ENCODE peak calls at places on chromosomes 6 and 20, in five cellular contexts. One of them, this sample, is unnamed.

GRCh38 chr20:46114449-46114848 is 3.7 kb upstream of the CD40 start:
- DNase-seq in SK-N-SH: no peak
- DNase-seq in HepG2: no peak
- DNase-seq in K562: no peak
- DNase-seq in GM12878: no peak
- DNase-seq in this sample: no peak

GRCh38 chr6:148932731-148933130 is 185.9 kb downstream of the UST start:
- DNase-seq in SK-N-SH: no peak
- DNase-seq in HepG2: no peak
- DNase-seq in K562: no peak
- DNase-seq in GM12878: no peak
- DNase-seq in this sample: no peak

GRCh38 chr6:53369876-53370515 is 21.2 kb upstream of the ELOVL5 start:
- DNase-seq in SK-N-SH: no peak
- DNase-seq in HepG2: no peak
- DNase-seq in K562: no peak
- DNase-seq in GM12878: no peak
- DNase-seq in this sample: no peak

GRCh38 chr20:23331951-23332350 is 18.6 kb upstream of the NXT1 start:
- DNase-seq in SK-N-SH: no peak
- DNase-seq in HepG2: no peak
- DNase-seq in K562: no peak
- DNase-seq in GM12878: no peak
- DNase-seq in this sample: no peak

GRCh38 chr6:134342211-134342610 is 24.3 kb upstream of the SGK1 start:
- DNase-seq in SK-N-SH: no peak
- DNase-seq in HepG2: no peak
- DNase-seq in K562: no peak
- DNase-seq in GM12878: no peak
- DNase-seq in this sample: no peak

GRCh38 chr6:97850458-97851218 is 567.6 kb upstream of the MMS22L start:
- DNase-seq in SK-N-SH: no peak
- DNase-seq in HepG2: no peak
- DNase-seq in K562: no peak
- DNase-seq in GM12878: no peak
- DNase-seq in this sample: peak; percentile 10

GRCh38 chr6:168513766-168514165 is 72.8 kb downstream of the SMOC2 start:
- DNase-seq in SK-N-SH: no peak
- DNase-seq in HepG2: no peak
- DNase-seq in K562: no peak
- DNase-seq in GM12878: no peak
- DNase-seq in this sample: no peak

GRCh38 chr20:25285856-25286798 is 38.2 kb downstream of the PYGB start:
- DNase-seq in SK-N-SH: no peak
- DNase-seq in HepG2: no peak
- DNase-seq in K562: no peak
- DNase-seq in GM12878: no peak
- DNase-seq in this sample: no peak

GRCh38 chr6:39280247-39280731 is 33.9 kb downstream of the KCNK17 start:
- DNase-seq in SK-N-SH: no peak
- DNase-seq in HepG2: no peak
- DNase-seq in K562: peak; percentile 42
- DNase-seq in GM12878: no peak
- DNase-seq in this sample: no peak

GRCh38 chr6:127860723-127861122 is 40.1 kb downstream of the THEMIS start:
- DNase-seq in SK-N-SH: no peak
- DNase-seq in HepG2: no peak
- DNase-seq in K562: no peak
- DNase-seq in GM12878: no peak
- DNase-seq in this sample: no peak

GRCh38 chr20:38878798-38879197 is 47.4 kb upstream of the FAM83D start:
- DNase-seq in SK-N-SH: no peak
- DNase-seq in HepG2: peak; percentile 28
- DNase-seq in K562: no peak
- DNase-seq in GM12878: no peak
- DNase-seq in this sample: peak; percentile 40

GRCh38 chr6:44237021-44237812 is 9.7 kb upstream of the HSP90AB1 start:
- DNase-seq in SK-N-SH: peak; percentile 86
- DNase-seq in HepG2: peak; percentile 98
- DNase-seq in K562: peak; percentile 79
- DNase-seq in GM12878: no peak
- DNase-seq in this sample: peak; percentile 67

GRCh38 chr6:16783952-16784351 is 22.7 kb upstream of the ATXN1 start:
- DNase-seq in SK-N-SH: no peak
- DNase-seq in HepG2: no peak
- DNase-seq in K562: no peak
- DNase-seq in GM12878: no peak
- DNase-seq in this sample: no peak

GRCh38 chr6:107571354-107571753 is 81.4 kb downstream of the SOBP start:
- DNase-seq in SK-N-SH: no peak
- DNase-seq in HepG2: no peak
- DNase-seq in K562: no peak
- DNase-seq in GM12878: no peak
- DNase-seq in this sample: no peak

GRCh38 chr20:18702736-18703135 is 110.8 kb upstream of the SCP2D1 start:
- DNase-seq in SK-N-SH: no peak
- DNase-seq in HepG2: no peak
- DNase-seq in K562: no peak
- DNase-seq in GM12878: no peak
- DNase-seq in this sample: no peak

GRCh38 chr20:61684583-61685235 is 381.0 kb downstream of the TAF4 start:
- DNase-seq in SK-N-SH: no peak
- DNase-seq in HepG2: no peak
- DNase-seq in K562: no peak
- DNase-seq in GM12878: no peak
- DNase-seq in this sample: no peak

GRCh38 chr6:31407699-31408098 is 4.3 kb downstream of the MICA start:
- DNase-seq in SK-N-SH: no peak
- DNase-seq in HepG2: no peak
- DNase-seq in K562: no peak
- DNase-seq in GM12878: no peak
- DNase-seq in this sample: no peak

GRCh38 chr20:60424267-60424904 is 466.2 kb downstream of the CDH26 start:
- DNase-seq in SK-N-SH: no peak
- DNase-seq in HepG2: no peak
- DNase-seq in K562: no peak
- DNase-seq in GM12878: no peak
- DNase-seq in this sample: no peak

GRCh38 chr6:16409531-16410441 is 171.4 kb downstream of the GMPR start:
- DNase-seq in SK-N-SH: peak; percentile 72
- DNase-seq in HepG2: peak; percentile 45
- DNase-seq in K562: peak; percentile 53
- DNase-seq in GM12878: no peak
- DNase-seq in this sample: peak; percentile 49

GRCh38 chr6:11007715-11008608 is 36.1 kb downstream of the ELOVL2 start:
- DNase-seq in SK-N-SH: no peak
- DNase-seq in HepG2: peak; percentile 71
- DNase-seq in K562: no peak
- DNase-seq in GM12878: no peak
- DNase-seq in this sample: no peak

GRCh38 chr6:20117474-20117873 is 94.8 kb downstream of the MBOAT1 start:
- DNase-seq in SK-N-SH: no peak
- DNase-seq in HepG2: no peak
- DNase-seq in K562: no peak
- DNase-seq in GM12878: no peak
- DNase-seq in this sample: no peak

GRCh38 chr20:51562334-51563140 is 20.0 kb upstream of the NFATC2 start:
- DNase-seq in SK-N-SH: peak; percentile 82
- DNase-seq in HepG2: no peak
- DNase-seq in K562: peak; percentile 47
- DNase-seq in GM12878: no peak
- DNase-seq in this sample: peak; percentile 61

GRCh38 chr6:147974376-147974775 is 368.3 kb upstream of the SASH1 start:
- DNase-seq in SK-N-SH: no peak
- DNase-seq in HepG2: peak; percentile 18
- DNase-seq in K562: no peak
- DNase-seq in GM12878: no peak
- DNase-seq in this sample: no peak

GRCh38 chr20:8305449-8305978 is 173.4 kb downstream of the PLCB1 start:
- DNase-seq in SK-N-SH: peak; percentile 25
- DNase-seq in HepG2: peak; percentile 83
- DNase-seq in K562: peak; percentile 30
- DNase-seq in GM12878: peak; percentile 30
- DNase-seq in this sample: peak; percentile 63

GRCh38 chr6:113879186-113880096 is 22.3 kb downstream of the MARCKS start:
- DNase-seq in SK-N-SH: peak; percentile 56
- DNase-seq in HepG2: peak; percentile 67
- DNase-seq in K562: peak; percentile 44
- DNase-seq in GM12878: peak; percentile 47
- DNase-seq in this sample: peak; percentile 74

GRCh38 chr20:45732199-45732598 is 10.1 kb downstream of the SPINT4 start:
- DNase-seq in SK-N-SH: no peak
- DNase-seq in HepG2: no peak
- DNase-seq in K562: no peak
- DNase-seq in GM12878: no peak
- DNase-seq in this sample: no peak

GRCh38 chr6:109788687-109789086 is 97.6 kb downstream of the FIG4 start:
- DNase-seq in SK-N-SH: no peak
- DNase-seq in HepG2: no peak
- DNase-seq in K562: no peak
- DNase-seq in GM12878: no peak
- DNase-seq in this sample: no peak

GRCh38 chr6:50807035-50807434 is 11.6 kb upstream of the TFAP2B start:
- DNase-seq in SK-N-SH: no peak
- DNase-seq in HepG2: no peak
- DNase-seq in K562: no peak
- DNase-seq in GM12878: no peak
- DNase-seq in this sample: no peak

GRCh38 chr6:73657201-73657600 is 3.4 kb upstream of the SLC17A5 start:
- DNase-seq in SK-N-SH: no peak
- DNase-seq in HepG2: no peak
- DNase-seq in K562: no peak
- DNase-seq in GM12878: no peak
- DNase-seq in this sample: no peak

GRCh38 chr6:63058601-63059000 is 152.7 kb upstream of the FKBP1C start:
- DNase-seq in SK-N-SH: no peak
- DNase-seq in HepG2: no peak
- DNase-seq in K562: no peak
- DNase-seq in GM12878: no peak
- DNase-seq in this sample: no peak

GRCh38 chr6:148771212-148771601 is 24.4 kb downstream of the UST start:
- DNase-seq in SK-N-SH: no peak
- DNase-seq in HepG2: no peak
- DNase-seq in K562: no peak
- DNase-seq in GM12878: no peak
- DNase-seq in this sample: no peak

GRCh38 chr6:166454692-166455515 is 72.2 kb upstream of the MPC1 start:
- DNase-seq in SK-N-SH: no peak
- DNase-seq in HepG2: no peak
- DNase-seq in K562: no peak
- DNase-seq in GM12878: no peak
- DNase-seq in this sample: no peak

GRCh38 chr6:34158876-34159275 is 13.0 kb upstream of the GRM4 start:
- DNase-seq in SK-N-SH: no peak
- DNase-seq in HepG2: no peak
- DNase-seq in K562: no peak
- DNase-seq in GM12878: no peak
- DNase-seq in this sample: no peak

GRCh38 chr6:125584468-125584939 is 164.9 kb upstream of the HEY2 start:
- DNase-seq in SK-N-SH: no peak
- DNase-seq in HepG2: no peak
- DNase-seq in K562: no peak
- DNase-seq in GM12878: no peak
- DNase-seq in this sample: peak; percentile 78

GRCh38 chr6:2857580-2858337 is 16.1 kb upstream of the SERPINB1 start:
- DNase-seq in SK-N-SH: peak; percentile 70
- DNase-seq in HepG2: no peak
- DNase-seq in K562: peak; percentile 81
- DNase-seq in GM12878: peak; percentile 90
- DNase-seq in this sample: no peak
- TF ChIP-seq FOXM1 in SK-N-SH: no peak
- TF ChIP-seq FOXM1 in HepG2: no peak
- TF ChIP-seq FOXM1 in K562: no peak
- TF ChIP-seq FOXM1 in GM12878: peak; percentile 97
- TF ChIP-seq FOXM1 in this sample: no peak

DNA sequence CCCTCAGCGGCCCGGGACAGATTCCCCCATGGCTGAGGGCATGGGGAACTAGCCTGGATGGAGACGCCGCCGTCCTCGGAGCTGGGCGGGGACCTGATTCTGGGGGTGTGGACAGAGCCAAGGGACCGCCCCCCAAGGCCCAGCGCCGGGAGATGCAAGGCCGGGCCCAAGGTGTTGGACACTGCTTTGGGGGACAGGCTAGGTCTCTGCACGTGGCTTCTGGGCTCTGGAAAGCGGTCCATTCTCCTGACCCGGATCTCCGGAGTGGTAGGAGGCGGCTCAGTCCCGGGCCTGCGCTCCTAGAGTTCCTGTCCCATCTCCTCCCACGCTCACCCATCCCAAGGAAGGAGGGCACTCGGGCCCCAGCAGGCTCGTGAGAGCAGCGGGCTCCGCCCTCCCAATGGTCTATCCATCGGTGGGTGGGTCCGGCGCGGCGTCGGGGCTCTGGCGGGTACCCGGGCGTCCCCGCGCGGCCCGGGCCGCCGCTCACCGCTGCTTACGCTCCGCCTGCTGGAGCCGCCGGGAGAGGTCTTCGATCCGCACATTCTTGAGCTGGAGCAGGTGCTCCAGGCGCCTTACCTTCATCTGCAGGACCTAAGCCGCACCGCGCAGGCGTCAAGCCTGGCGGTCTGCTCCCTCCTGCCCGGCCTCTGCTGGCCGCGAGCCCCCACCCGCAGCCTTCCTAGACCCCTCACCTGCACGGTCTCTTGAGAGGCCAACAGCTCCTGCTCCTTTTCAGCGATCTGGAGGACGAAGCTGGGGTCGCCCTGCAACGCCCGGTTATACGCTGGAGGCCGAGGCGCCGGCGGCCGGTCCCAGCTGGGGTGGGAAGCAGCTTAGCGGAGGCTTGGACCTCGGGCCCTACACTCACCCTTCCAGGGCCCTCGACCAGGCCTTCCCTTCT is 3.3 kb downstream of the SPEF1 start:
- DNase-seq in SK-N-SH: peak; percentile 90
- DNase-seq in HepG2: no peak
- DNase-seq in K562: no peak
- DNase-seq in GM12878: no peak
- DNase-seq in this sample: no peak
- TF ChIP-seq FOXM1 in SK-N-SH: no peak
- TF ChIP-seq FOXM1 in HepG2: no peak
- TF ChIP-seq FOXM1 in K562: no peak
- TF ChIP-seq FOXM1 in GM12878: no peak
- TF ChIP-seq FOXM1 in this sample: no peak

GRCh38 chr6:156809034-156809433 is 31.9 kb downstream of the ARID1B start:
- DNase-seq in SK-N-SH: no peak
- DNase-seq in HepG2: no peak
- DNase-seq in K562: no peak
- DNase-seq in GM12878: peak; percentile 55
- DNase-seq in this sample: no peak
- TF ChIP-seq FOXM1 in SK-N-SH: no peak
- TF ChIP-seq FOXM1 in HepG2: no peak
- TF ChIP-seq FOXM1 in K562: no peak
- TF ChIP-seq FOXM1 in GM12878: no peak
- TF ChIP-seq FOXM1 in this sample: no peak

DNA sequence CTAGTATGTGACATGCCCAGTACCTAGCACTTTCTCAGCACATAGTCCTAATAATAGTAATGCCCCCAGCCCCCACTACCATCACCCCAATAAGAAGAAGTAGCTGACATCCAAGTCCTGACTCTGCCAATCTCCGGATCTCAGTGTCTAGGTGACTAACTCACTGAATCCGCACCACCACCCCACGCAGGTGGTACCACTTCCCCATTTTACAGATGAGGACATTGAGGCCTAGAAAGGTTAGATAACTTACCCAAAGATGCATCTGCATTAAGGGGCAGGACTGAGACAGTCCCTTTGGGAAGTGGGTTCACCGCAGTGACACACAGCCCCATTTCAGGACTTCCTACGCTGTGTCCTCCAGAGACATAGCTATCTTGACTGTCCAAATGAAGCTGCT is 241.2 kb downstream of the TFAP2C start:
- DNase-seq in SK-N-SH: no peak
- DNase-seq in HepG2: no peak
- DNase-seq in K562: no peak
- DNase-seq in GM12878: no peak
- DNase-seq in this sample: no peak
- TF ChIP-seq FOXM1 in SK-N-SH: no peak
- TF ChIP-seq FOXM1 in HepG2: no peak
- TF ChIP-seq FOXM1 in K562: no peak
- TF ChIP-seq FOXM1 in GM12878: no peak
- TF ChIP-seq FOXM1 in this sample: no peak